ENCODE peak calls at places on chromosomes 4 and X, in nine cellular contexts. Q is IMR-90, Z is GM12891, X is tibial nerve, W is pons, F is NCI-H187, Y is endodermal cell, T is Karpas-422, S is ovary. C is an unnamed sample.

GRCh38 chr4:6772223-6772928 is 10.2 kb upstream of the KIAA0232 start:
- DNase-seq in Q (no peak), Z (no peak), X (no peak), W (no peak), F (no peak), Y (no peak), T (no peak), S (no peak), C (no peak)

GRCh38 chr4:123343400-123344060 is 53.1 kb upstream of the SPRY1 start:
- DNase-seq in Q (no peak), Z (no peak), X (no peak), W (no peak), F (no peak), Y (no peak), T (no peak), S (no peak), C (no peak)

GRCh38 chr4:98643760-98644159 is 14.7 kb downstream of the TSPAN5 start:
- DNase-seq in Q (no peak), Z (no peak), X (no peak), W (no peak), F (no peak), Y (no peak), T (no peak), S (no peak), C (no peak)

GRCh38 chrX:81201692-81202412 is at the start of the genes HMGN5 and SH3BGRL:
- DNase-seq in Q (peak; percentile 88), Z (no peak), X (peak; percentile 64), W (peak; percentile 79), F (no peak), Y (peak; percentile 86), T (peak; percentile 92), S (peak; percentile 87), C (peak; percentile 86)

GRCh38 chr4:172995161-172995560 is 173.4 kb upstream of the GALNT7 start:
- DNase-seq in Q (peak; percentile 30), Z (no peak), X (no peak), W (no peak), F (no peak), Y (no peak), T (no peak), S (no peak), C (no peak)

GRCh38 chr4:54041100-54041499 is 23.3 kb downstream of the CHIC2 start:
- DNase-seq in Q (no peak), Z (no peak), X (no peak), W (no peak), F (no peak), Y (no peak), T (no peak), S (no peak), C (no peak)

GRCh38 chr4:19025031-19025430 is 1003.5 kb upstream of the LCORL start:
- DNase-seq in Q (no peak), Z (no peak), X (no peak), W (no peak), F (no peak), Y (no peak), T (no peak), S (no peak), C (no peak)

GRCh38 chrX:15816886-15817285 is 26.6 kb downstream of the ZRSR2 start:
- DNase-seq in Q (no peak), Z (no peak), X (no peak), W (no peak), F (no peak), Y (peak; percentile 50), T (no peak), S (no peak), C (no peak)

GRCh38 chr4:118920247-118920646 is 31.6 kb downstream of the SYNPO2 start:
- DNase-seq in Q (peak; percentile 71), Z (no peak), X (no peak), W (no peak), F (no peak), Y (no peak), T (no peak), S (no peak), C (no peak)

GRCh38 chr4:152399246-152399645 is 136.6 kb downstream of the FBXW7 start:
- DNase-seq in Q (no peak), Z (no peak), X (no peak), W (peak; percentile 28), F (no peak), Y (no peak), T (peak; percentile 85), S (no peak), C (no peak)

GRCh38 chrX:45715787-45716186 is 515.1 kb upstream of the DIPK2B start:
- DNase-seq in Q (peak; percentile 65), Z (no peak), X (no peak), W (no peak), F (no peak), Y (no peak), T (no peak), S (no peak), C (no peak)

GRCh38 chrX:40172169-40172979 is 74.6 kb upstream of the BCOR start:
- DNase-seq in Q (peak; percentile 44), Z (no peak), X (peak; percentile 62), W (no peak), F (no peak), Y (peak; percentile 79), T (no peak), S (peak; percentile 83), C (no peak)

GRCh38 chrX:110836982-110837381 is 41.4 kb upstream of the CHRDL1 start:
- DNase-seq in Q (no peak), Z (no peak), X (no peak), W (no peak), F (no peak), Y (peak; percentile 79), T (peak; percentile 45), S (no peak), C (no peak)

GRCh38 chr4:4490041-4490440 is 51.8 kb downstream of the STX18 start:
- DNase-seq in Q (peak; percentile 39), Z (no peak), X (no peak), W (no peak), F (no peak), Y (no peak), T (no peak), S (no peak), C (no peak)

GRCh38 chr4:173167793-173168395 is 717 bp upstream of the GALNT7 start:
- DNase-seq in Q (peak; percentile 30), Z (peak; percentile 12), X (no peak), W (peak; percentile 48), F (peak; percentile 66), Y (peak; percentile 80), T (peak; percentile 69), S (peak; percentile 47), C (peak; percentile 28)

GRCh38 chr4:139177049-139177887 is at the start of gene ELF2:
- DNase-seq in Q (peak; percentile 84), Z (peak; percentile 72), X (peak; percentile 88), W (peak; percentile 94), F (peak; percentile 71), Y (peak; percentile 95), T (peak; percentile 73), S (peak; percentile 92), C (peak; percentile 95)

GRCh38 chr4:67204441-67204840 is 340.9 kb downstream of the CENPC start:
- DNase-seq in Q (no peak), Z (no peak), X (no peak), W (no peak), F (peak; percentile 37), Y (no peak), T (no peak), S (no peak), C (no peak)

GRCh38 chr4:69881173-69881773 is 21.3 kb upstream of the SULT1E1 start:
- DNase-seq in Q (peak; percentile 44), Z (peak; percentile 2), X (no peak), W (peak; percentile 62), F (no peak), Y (no peak), T (peak; percentile 63), S (no peak), C (peak; percentile 28)

GRCh38 chr4:8076023-8076422 is 82.6 kb downstream of the ABLIM2 start:
- DNase-seq in Q (no peak), Z (no peak), X (no peak), W (no peak), F (no peak), Y (peak; percentile 42), T (no peak), S (no peak), C (peak; percentile 18)

GRCh38 chrX:150205011-150205410 is 158.1 kb upstream of the MAMLD1 start:
- DNase-seq in Q (no peak), Z (no peak), X (peak; percentile 7), W (no peak), F (no peak), Y (no peak), T (no peak), S (no peak), C (no peak)

GRCh38 chr4:124937993-124938392 is 225.5 kb upstream of the ANKRD50 start:
- DNase-seq in Q (no peak), Z (no peak), X (no peak), W (no peak), F (no peak), Y (no peak), T (no peak), S (no peak), C (peak; percentile 7)

GRCh38 chr4:2322801-2323200 is 60.9 kb upstream of the MXD4 start:
- DNase-seq in Q (peak; percentile 50), Z (no peak), X (no peak), W (no peak), F (no peak), Y (no peak), T (no peak), S (no peak), C (no peak)

GRCh38 chrX:82711432-82711831 is 796.7 kb upstream of the POU3F4 start:
- DNase-seq in Q (no peak), Z (no peak), X (no peak), W (no peak), F (no peak), Y (no peak), T (no peak), S (no peak), C (no peak)

GRCh38 chr4:3436798-3437581 is 4.8 kb upstream of the HGFAC start:
- DNase-seq in Q (peak; percentile 35), Z (no peak), X (no peak), W (no peak), F (no peak), Y (no peak), T (no peak), S (no peak), C (no peak)

GRCh38 chr4:18390655-18391369 is 369.3 kb upstream of the LCORL start:
- DNase-seq in Q (no peak), Z (no peak), X (no peak), W (no peak), F (no peak), Y (no peak), T (no peak), S (no peak), C (no peak)

GRCh38 chr4:153232768-153233167 is 28.5 kb downstream of the TRIM2 start:
- DNase-seq in Q (no peak), Z (no peak), X (no peak), W (no peak), F (no peak), Y (peak; percentile 91), T (peak; percentile 76), S (no peak), C (no peak)

GRCh38 chrX:52380993-52381392 is 12.2 kb downstream of the XAGE2 start:
- DNase-seq in Q (no peak), Z (no peak), X (no peak), W (no peak), F (no peak), Y (no peak), T (no peak), S (no peak), C (no peak)